ENCODE peak calls at places on chromosomes 7 and 10, in nine cellular contexts. H is skeletal muscle cell; P is CD4-positive, alpha-beta T cell; R is stomach; S is NCI-H1105; D is uterus; M is EL; B is fibroblast of villous mesenchyme; I is fibroblast of pulmonary artery. F is an unnamed sample.

GRCh38 chr10:77773631-77774426 is 136.2 kb upstream of the KCNMA1 start:
- DNase-seq in D (no peak), P (no peak), S (no peak), R (peak), H (no peak), B (no peak), M (no peak), I (no peak), F (no peak)

GRCh38 chr10:93079663-93080349 is 6.1 kb downstream of the CYP26A1 start:
- DNase-seq in P (no peak), I (no peak), D (no peak), B (no peak), S (no peak), H (no peak), M (no peak), R (no peak), F (no peak)

GRCh38 chr10:59905066-59905734 is 1.2 kb downstream of the CCDC6 start:
- DNase-seq in B (peak), I (peak), R (peak), D (peak), P (no peak), M (peak), H (no peak), S (peak), F (peak)

GRCh38 chr7:126394406-126394805 is 858.3 kb downstream of the GRM8 start:
- DNase-seq in B (no peak), M (no peak), I (no peak), D (no peak), H (no peak), P (no peak), S (no peak), R (no peak), F (peak)

GRCh38 chr10:3873728-3874461 is 88.9 kb upstream of the KLF6 start:
- DNase-seq in H (no peak), I (peak), B (peak), P (no peak), M (peak), D (no peak), S (no peak), R (no peak), F (peak)

GRCh38 chr10:3619276-3619675 is 165.7 kb downstream of the KLF6 start:
- DNase-seq in B (no peak), H (no peak), P (no peak), D (no peak), I (no peak), S (peak), R (no peak), M (no peak), F (no peak)

GRCh38 chr10:62266611-62267010 is 2.0 kb downstream of the RTKN2 start:
- DNase-seq in M (no peak), D (no peak), B (peak), P (no peak), S (no peak), I (no peak), H (no peak), R (no peak), F (no peak)

GRCh38 chr7:1220958-1221745 is 11.5 kb upstream of the UNCX start:
- DNase-seq in R (no peak), M (no peak), I (no peak), D (no peak), S (no peak), B (no peak), H (no peak), P (no peak), F (no peak)

GRCh38 chr7:158256091-158256816 is 331.4 kb downstream of the PTPRN2 start:
- DNase-seq in P (no peak), H (no peak), M (no peak), I (no peak), D (no peak), B (no peak), S (no peak), R (no peak), F (no peak)

GRCh38 chr7:77580762-77581350 is 43.8 kb downstream of the PTPN12 start:
- DNase-seq in P (no peak), M (no peak), S (peak), B (peak), I (peak), R (no peak), D (no peak), H (no peak), F (no peak)

GRCh38 chr7:111006691-111007090 is 84.2 kb upstream of the LRRN3 start:
- DNase-seq in R (no peak), B (no peak), I (peak), D (no peak), M (peak), P (no peak), S (no peak), H (no peak), F (no peak)

GRCh38 chr7:70557281-70557680 is 574.7 kb upstream of the GALNT17 start:
- DNase-seq in I (no peak), R (no peak), H (no peak), B (no peak), P (no peak), S (no peak), D (no peak), M (no peak), F (no peak)

GRCh38 chr10:87531908-87532622 is 27.4 kb downstream of the MINPP1 start:
- DNase-seq in R (no peak), B (peak), P (no peak), S (no peak), I (peak), D (peak), H (peak), M (peak), F (no peak)

GRCh38 chr10:111126073-111126472 is 49.2 kb downstream of the ADRA2A start:
- DNase-seq in M (peak), D (no peak), R (no peak), S (no peak), B (no peak), H (peak), I (no peak), P (no peak), F (no peak)

GRCh38 chr10:97882142-97883091 is 32.8 kb downstream of the GOLGA7B start:
- DNase-seq in M (peak), S (no peak), D (no peak), P (no peak), B (peak), R (peak), I (peak), H (peak), F (no peak)

GRCh38 chr7:94510582-94511456 is 1.2 kb downstream of the CASD1 start:
- DNase-seq in H (no peak), D (peak), R (peak), B (peak), M (peak), S (peak), P (peak), I (peak), F (peak)

GRCh38 chr7:104552102-104552501 is 223.7 kb downstream of the LHFPL3 start:
- DNase-seq in D (peak), R (peak), B (peak), M (peak), S (no peak), H (peak), I (peak), P (no peak), F (peak)

GRCh38 chr7:28112883-28113540 is 67.6 kb downstream of the JAZF1 start:
- DNase-seq in B (peak), I (peak), R (no peak), S (no peak), H (no peak), M (no peak), P (no peak), D (peak), F (no peak)

GRCh38 chr7:158023563-158024350 is 563.9 kb downstream of the PTPRN2 start:
- DNase-seq in P (no peak), B (no peak), I (no peak), M (no peak), D (no peak), R (peak), S (no peak), H (no peak), F (no peak)

GRCh38 chr10:43026039-43026973 is 50.6 kb upstream of the RET start:
- DNase-seq in D (no peak), S (no peak), H (no peak), I (no peak), R (no peak), B (no peak), P (no peak), M (peak), F (peak)

GRCh38 chr7:1111156-1111555 is 23.2 kb downstream of the GPER1 start:
- DNase-seq in S (no peak), I (no peak), M (no peak), H (no peak), B (no peak), D (no peak), R (no peak), P (no peak), F (no peak)

GRCh38 chr10:45008524-45009161 is 7.9 kb downstream of the ZNF22 start:
- DNase-seq in R (no peak), H (peak), B (peak), D (peak), I (peak), M (peak), P (no peak), S (peak), F (peak)

GRCh38 chr10:90306187-90306586 is 551.7 kb downstream of the HTR7 start:
- DNase-seq in R (no peak), S (no peak), H (peak), D (no peak), P (no peak), B (peak), I (peak), M (peak), F (no peak)

GRCh38 chr10:90398551-90398950 is 459.3 kb downstream of the HTR7 start:
- DNase-seq in D (no peak), H (no peak), B (peak), S (no peak), I (peak), P (no peak), R (no peak), M (no peak), F (no peak)

GRCh38 chr10:88791924-88792323 is 10.6 kb upstream of the LIPM start:
- DNase-seq in R (no peak), M (peak), B (peak), H (no peak), P (no peak), I (peak), D (no peak), S (peak), F (peak)

GRCh38 chr10:127485153-127485857 is 63.8 kb upstream of the NPS start:
- DNase-seq in B (peak), S (no peak), R (no peak), H (peak), D (no peak), I (peak), P (no peak), M (peak), F (peak)

GRCh38 chr7:139044813-139045794 is 9.3 kb upstream of the ZC3HAV1L start:
- DNase-seq in I (no peak), D (no peak), R (no peak), H (no peak), P (no peak), B (no peak), S (no peak), M (no peak), F (no peak)

GRCh38 chr10:122911889-122912484 is 1.6 kb downstream of the FAM24A start:
- DNase-seq in I (peak), M (peak), R (peak), S (no peak), H (no peak), P (peak), D (no peak), B (peak), F (peak)

GRCh38 chr7:33050425-33051318 is 11.9 kb downstream of the NT5C3A start:
- DNase-seq in D (no peak), P (no peak), M (peak), B (peak), S (peak), R (no peak), H (no peak), I (peak), F (peak)

GRCh38 chr10:19811517-19811916 is 4.7 kb upstream of the PLXDC2 start:
- DNase-seq in M (no peak), P (no peak), R (no peak), I (peak), H (no peak), B (no peak), D (peak), S (no peak), F (peak)

GRCh38 chr7:141291541-141291940 is 217.7 kb downstream of the TMEM178B start:
- DNase-seq in D (no peak), S (no peak), M (no peak), B (no peak), P (no peak), R (no peak), H (no peak), I (no peak), F (no peak)

GRCh38 chr10:132448248-132448731 is 51.3 kb downstream of the PWWP2B start:
- DNase-seq in M (peak), P (no peak), R (peak), I (no peak), B (peak), D (peak), S (no peak), H (no peak), F (peak)

GRCh38 chr10:43226441-43226840 is 40.4 kb downstream of the RASGEF1A start:
- DNase-seq in D (peak), H (no peak), I (no peak), B (no peak), S (no peak), R (no peak), M (no peak), P (no peak), F (no peak)

GRCh38 chr7:127758105-127758504 is 106.1 kb downstream of the SND1 start:
- DNase-seq in P (no peak), D (no peak), H (no peak), M (no peak), I (peak), R (no peak), B (peak), S (no peak), F (no peak)

GRCh38 chr10:131844546-131845084 is 56.2 kb upstream of the PPP2R2D start:
- DNase-seq in M (no peak), I (no peak), R (no peak), P (no peak), H (no peak), D (no peak), B (no peak), S (no peak), F (no peak)

GRCh38 chr7:140033036-140033435 is 29.7 kb downstream of the PARP12 start:
- DNase-seq in I (peak), S (no peak), R (no peak), P (no peak), M (peak), B (no peak), D (no peak), H (no peak), F (no peak)